ENCODE peak calls at places on chromosomes 4 and X, in ten cellular contexts. V is mesenchymal stem cell; J is NCI-H1092; T is fibroblast of villous mesenchyme; N is ovary; U is activated CD8-positive, alpha-beta memory T cell treated with anti-CD3 and anti-CD28 coated beads for 48 hours; H is fibroblast of the conjunctiva; C is NCI-H1105; G is activated CD4-positive, alpha-beta T cell treated with anti-CD3 and anti-CD28 coated beads, Interleukin-2, amount 10 ng/mL, durations not matched to agents 7 days and 5 days; E is iris pigment epithelial cell. S is an unnamed sample.

GRCh38 chr4:122602277-122603142 is 18.4 kb downstream of the IL21 start:
- DNase-seq in J (no peak), U (no peak), H (peak), N (no peak), E (peak), C (no peak), V (peak), T (peak), G (peak), S (no peak)

GRCh38 chrX:22666441-22666840 is 333.3 kb upstream of the DDX53 start:
- DNase-seq in G (no peak), C (no peak), U (no peak), E (peak), V (peak), H (peak), N (no peak), J (no peak), T (no peak), S (no peak)

GRCh38 chr4:86506591-86506990 is 87.5 kb upstream of the PTPN13 start:
- DNase-seq in C (no peak), V (peak), U (no peak), E (no peak), N (no peak), T (no peak), G (no peak), H (no peak), J (no peak), S (no peak)

GRCh38 chr4:108893474-108893873 is 130.6 kb upstream of the ETNPPL start:
- DNase-seq in T (no peak), C (no peak), U (no peak), G (no peak), H (no peak), J (no peak), V (no peak), E (no peak), N (no peak), S (no peak)

GRCh38 chr4:11149612-11150259 is 279.0 kb downstream of the HS3ST1 start:
- DNase-seq in J (no peak), T (no peak), N (no peak), G (no peak), U (no peak), V (no peak), E (no peak), C (no peak), H (no peak), S (no peak)

GRCh38 chr4:185730849-185731608 is 81.0 kb downstream of the SORBS2 start:
- DNase-seq in V (no peak), C (no peak), U (no peak), G (no peak), N (peak), T (peak), H (no peak), E (peak), J (no peak), S (no peak)

GRCh38 chr4:73341454-73341853 is 62.6 kb upstream of the ALB start:
- DNase-seq in G (peak), J (peak), U (no peak), T (peak), E (peak), N (peak), V (peak), H (peak), C (peak), S (peak)

GRCh38 chr4:124872659-124873058 is 160.1 kb upstream of the ANKRD50 start:
- DNase-seq in V (no peak), G (no peak), E (no peak), N (no peak), H (no peak), C (no peak), U (no peak), J (no peak), T (no peak), S (no peak)

GRCh38 chrX:17836830-17837229 is 24.3 kb downstream of the RAI2 start:
- DNase-seq in U (no peak), H (no peak), G (no peak), J (no peak), V (no peak), N (no peak), E (no peak), T (no peak), C (no peak), S (no peak)

GRCh38 chrX:134625315-134625718 is 33.0 kb downstream of the PLAC1 start:
- DNase-seq in H (no peak), C (no peak), U (no peak), E (no peak), T (no peak), N (peak), G (no peak), J (no peak), V (no peak), S (no peak)

GRCh38 chrX:124346064-124346876 is at the start of gene SH2D1A:
- DNase-seq in J (no peak), T (no peak), U (no peak), N (no peak), V (no peak), H (no peak), C (no peak), G (peak), E (no peak), S (no peak)